ENCODE peak calls at places on chromosomes 13 and 19, in four cellular contexts. L is GM13976, X is psoas muscle, Q is cardiac fibroblast. S is an unnamed sample.

GRCh38 chr19:18292810-18293641 is 11.6 kb upstream of the JUND start:
- DNase-seq in L (peak; percentile 73), X (peak; percentile 90), Q (peak; percentile 56), S (peak; percentile 75)

GRCh38 chr13:34867590-34867989 is 74.5 kb upstream of the NBEA start:
- DNase-seq in L (no peak), Q (peak; percentile 11), X (no peak), S (no peak)

GRCh38 chr19:33290956-33291622 is 11.2 kb downstream of the CEBPA start:
- DNase-seq in L (no peak), X (peak; percentile 34), Q (no peak), S (no peak)

GRCh38 chr19:46849610-46850009 is 1.0 kb downstream of the AP2S1 start:
- DNase-seq in L (no peak), X (no peak), Q (no peak), S (no peak)

GRCh38 chr19:29449371-29449770 is 76.4 kb upstream of the VSTM2B start:
- DNase-seq in L (no peak), Q (no peak), X (no peak), S (no peak)

GRCh38 chr19:50204811-50205675 is 1.6 kb downstream of the MYH14 start:
- DNase-seq in X (peak; percentile 82), Q (no peak), L (no peak), S (peak; percentile 71)

GRCh38 chr19:35628565-35629331 is at the start of gene RBM42:
- DNase-seq in Q (peak; percentile 99), X (peak; percentile 97), L (peak; percentile 98), S (peak; percentile 99)

GRCh38 chr19:23440791-23441190 is 45.5 kb upstream of the ZNF91 start:
- DNase-seq in X (no peak), Q (no peak), L (no peak), S (no peak)

GRCh38 chr13:105007166-105007808 is 1528.2 kb downstream of the EFNB2 start:
- DNase-seq in Q (no peak), L (no peak), X (no peak), S (no peak)

GRCh38 chr19:18317998-18318800 is 4.7 kb downstream of the LSM4 start:
- DNase-seq in L (peak; percentile 17), X (no peak), Q (no peak), S (no peak)

GRCh38 chr13:21637296-21637695 is 33.3 kb upstream of the MICU2 start:
- DNase-seq in L (no peak), Q (peak; percentile 72), X (no peak), S (no peak)

GRCh38 chr19:58181902-58182576 is 822 bp upstream of the ZNF274 start:
- DNase-seq in L (peak; percentile 44), Q (peak; percentile 68), X (peak; percentile 65), S (no peak)

GRCh38 chr19:1408300-1409203 is 1.2 kb downstream of the DAZAP1 start:
- DNase-seq in X (peak; percentile 77), Q (peak; percentile 66), L (peak; percentile 70), S (no peak)
- TF ChIP-seq CTCF in X (no peak), Q (no peak), L (no peak), S (no peak)

GRCh38 chr19:45200614-45201013 is 22.0 kb downstream of the BLOC1S3 start:
- DNase-seq in X (no peak), L (no peak), Q (peak; percentile 43), S (no peak)
- TF ChIP-seq CTCF in X (peak; percentile 38), L (no peak), Q (peak; percentile 21), S (no peak)

GRCh38 chr19:13016628-13017305 is 21.5 kb downstream of the NFIX start:
- DNase-seq in L (no peak), X (no peak), Q (no peak), S (no peak)

GRCh38 chr19:13019330-13019729 is 24.1 kb downstream of the NFIX start:
- DNase-seq in L (no peak), X (no peak), Q (no peak), S (no peak)

GRCh38 chr19:13020002-13020414 is 24.7 kb downstream of the NFIX start:
- DNase-seq in X (no peak), L (no peak), Q (no peak), S (no peak)

GRCh38 chr19:13017306-13018036 is 22.2 kb downstream of the NFIX start:
- DNase-seq in L (no peak), X (no peak), Q (no peak), S (no peak)

DNA sequence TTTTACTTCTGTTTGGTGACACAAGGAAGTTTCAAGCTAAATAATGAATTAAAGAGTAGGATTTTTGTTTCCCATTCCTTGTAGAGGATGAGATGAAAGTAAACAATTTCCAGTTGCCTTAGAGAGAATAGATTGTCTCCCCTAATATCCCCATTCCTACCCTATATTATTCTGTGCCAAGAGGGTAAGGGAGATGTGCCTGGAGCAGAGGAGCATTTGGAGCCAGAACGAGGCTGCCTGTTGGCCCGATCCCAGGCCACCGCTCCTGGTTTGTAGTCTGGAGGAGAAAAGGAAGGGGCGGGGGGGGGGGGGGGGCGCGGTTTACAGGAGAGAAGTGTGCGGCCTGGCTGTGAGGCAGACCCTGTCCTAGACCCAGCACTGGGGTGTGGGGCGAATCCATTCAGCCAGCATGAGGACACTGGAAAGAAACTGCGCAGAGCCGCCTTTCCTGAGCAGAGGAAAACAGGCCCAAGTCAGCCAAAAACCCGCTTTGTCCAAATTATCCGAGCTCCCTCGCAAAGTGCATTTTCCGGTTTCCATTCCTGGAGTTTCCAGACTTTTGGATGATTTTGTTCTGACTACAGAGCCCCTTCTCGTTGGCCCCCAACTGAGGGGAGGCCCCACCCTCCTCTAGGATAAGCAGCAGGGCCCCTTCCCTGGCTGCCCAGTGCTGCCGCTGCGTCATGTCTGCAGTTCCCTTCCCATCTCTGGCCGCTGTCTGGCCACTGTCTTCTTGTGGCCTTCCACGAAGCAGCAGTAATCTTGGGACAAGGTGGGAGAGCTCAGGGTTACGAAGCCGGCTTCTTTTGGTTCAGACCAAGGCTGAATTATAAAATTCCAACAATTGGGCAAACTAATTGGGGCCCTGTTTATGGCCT is 23.0 kb downstream of the NFIX start:
- DNase-seq in Q (no peak), L (no peak), X (peak; percentile 84), S (no peak)
- TF ChIP-seq CTCF in Q (no peak), L (no peak), X (no peak), S (no peak)

GRCh38 chr13:45737571-45738002 is 35.5 kb downstream of the CBY2 start:
- DNase-seq in Q (no peak), L (peak; percentile 57), X (no peak), S (no peak)
- TF ChIP-seq CTCF in Q (peak; percentile 16), L (no peak), X (no peak), S (peak; percentile 48)